ENCODE peak calls at places on chromosomes 6 and 20, in seven cellular contexts. U is osteocyte, S is heart right ventricle, C is endothelial cell, B is fibroblast of lung, A is dorsolateral prefrontal cortex, P is GM12864. V is an unnamed sample.

GRCh38 chr6:142518126-142518525 is 216.3 kb downstream of the ADGRG6 start:
- DNase-seq in U (no peak), S (no peak), C (no peak), B (no peak), A (no peak), P (no peak), V (no peak)

GRCh38 chr20:36167826-36168634 is 13.5 kb downstream of the EPB41L1 start:
- DNase-seq in U (no peak), S (no peak), C (no peak), B (peak), A (no peak), P (no peak), V (no peak)

GRCh38 chr6:25852756-25853155 is 20.9 kb upstream of the SLC17A1 start:
- DNase-seq in U (no peak), S (no peak), C (no peak), B (no peak), A (no peak), P (no peak), V (no peak)

GRCh38 chr6:69422474-69422873 is 374.3 kb downstream of the LMBRD1 start:
- DNase-seq in U (no peak), S (no peak), C (no peak), B (no peak), A (no peak), P (no peak), V (no peak)

GRCh38 chr20:8449120-8449519 is 317.1 kb downstream of the PLCB1 start:
- DNase-seq in U (no peak), S (no peak), C (no peak), B (no peak), A (no peak), P (no peak), V (no peak)

GRCh38 chr6:146861029-146861563 is 262.3 kb downstream of the ADGB start:
- DNase-seq in U (no peak), S (no peak), C (no peak), B (no peak), A (no peak), P (no peak), V (no peak)

GRCh38 chr6:31792741-31793140 is 2.8 kb downstream of the VARS1 start:
- DNase-seq in U (no peak), S (no peak), C (no peak), B (no peak), A (no peak), P (no peak), V (no peak)

GRCh38 chr6:143569035-143569434 is 57.5 kb upstream of the FUCA2 start:
- DNase-seq in U (no peak), S (no peak), C (no peak), B (peak), A (no peak), P (no peak), V (no peak)

GRCh38 chr6:84872996-84873395 is 108.6 kb upstream of the TBX18 start:
- DNase-seq in U (no peak), S (no peak), C (no peak), B (no peak), A (no peak), P (no peak), V (no peak)

GRCh38 chr6:145705561-145705960 is 29.8 kb downstream of the EPM2A start:
- DNase-seq in U (no peak), S (no peak), C (no peak), B (peak), A (no peak), P (no peak), V (no peak)

GRCh38 chr6:11194399-11195274 is 37.8 kb downstream of the NEDD9 start:
- DNase-seq in U (peak), S (no peak), C (no peak), B (peak), A (no peak), P (no peak), V (no peak)

GRCh38 chr6:168709440-168709839 is 268.5 kb downstream of the SMOC2 start:
- DNase-seq in U (peak), S (no peak), C (no peak), B (no peak), A (no peak), P (no peak), V (no peak)

GRCh38 chr6:132410840-132411239 is 9.6 kb upstream of the MOXD1 start:
- DNase-seq in U (no peak), S (no peak), C (no peak), B (no peak), A (no peak), P (no peak), V (no peak)

GRCh38 chr20:20568604-20569205 is 143.7 kb downstream of the RALGAPA2 start:
- DNase-seq in U (no peak), S (no peak), C (peak), B (peak), A (peak), P (no peak), V (no peak)

GRCh38 chr6:136085370-136086115 is 164.6 kb downstream of the MTFR2 start:
- DNase-seq in U (no peak), S (no peak), C (no peak), B (peak), A (no peak), P (no peak), V (no peak)

GRCh38 chr6:157941101-157941863 is 40.4 kb upstream of the SYNJ2 start:
- DNase-seq in U (no peak), S (no peak), C (no peak), B (no peak), A (peak), P (no peak), V (no peak)

GRCh38 chr6:149888659-149889058 is 9.3 kb downstream of the RAET1E start:
- DNase-seq in U (no peak), S (no peak), C (no peak), B (peak), A (no peak), P (no peak), V (no peak)

GRCh38 chr6:33433560-33434191 is 13.8 kb downstream of the SYNGAP1 start:
- DNase-seq in U (no peak), S (no peak), C (no peak), B (peak), A (no peak), P (no peak), V (no peak)

GRCh38 chr6:111712398-111712797 is 106.7 kb upstream of the TRAF3IP2 start:
- DNase-seq in U (no peak), S (peak), C (no peak), B (peak), A (no peak), P (no peak), V (no peak)

GRCh38 chr20:45998337-45998736 is 10.4 kb upstream of the MMP9 start:
- DNase-seq in U (no peak), S (no peak), C (no peak), B (no peak), A (no peak), P (no peak), V (no peak)

DNA sequence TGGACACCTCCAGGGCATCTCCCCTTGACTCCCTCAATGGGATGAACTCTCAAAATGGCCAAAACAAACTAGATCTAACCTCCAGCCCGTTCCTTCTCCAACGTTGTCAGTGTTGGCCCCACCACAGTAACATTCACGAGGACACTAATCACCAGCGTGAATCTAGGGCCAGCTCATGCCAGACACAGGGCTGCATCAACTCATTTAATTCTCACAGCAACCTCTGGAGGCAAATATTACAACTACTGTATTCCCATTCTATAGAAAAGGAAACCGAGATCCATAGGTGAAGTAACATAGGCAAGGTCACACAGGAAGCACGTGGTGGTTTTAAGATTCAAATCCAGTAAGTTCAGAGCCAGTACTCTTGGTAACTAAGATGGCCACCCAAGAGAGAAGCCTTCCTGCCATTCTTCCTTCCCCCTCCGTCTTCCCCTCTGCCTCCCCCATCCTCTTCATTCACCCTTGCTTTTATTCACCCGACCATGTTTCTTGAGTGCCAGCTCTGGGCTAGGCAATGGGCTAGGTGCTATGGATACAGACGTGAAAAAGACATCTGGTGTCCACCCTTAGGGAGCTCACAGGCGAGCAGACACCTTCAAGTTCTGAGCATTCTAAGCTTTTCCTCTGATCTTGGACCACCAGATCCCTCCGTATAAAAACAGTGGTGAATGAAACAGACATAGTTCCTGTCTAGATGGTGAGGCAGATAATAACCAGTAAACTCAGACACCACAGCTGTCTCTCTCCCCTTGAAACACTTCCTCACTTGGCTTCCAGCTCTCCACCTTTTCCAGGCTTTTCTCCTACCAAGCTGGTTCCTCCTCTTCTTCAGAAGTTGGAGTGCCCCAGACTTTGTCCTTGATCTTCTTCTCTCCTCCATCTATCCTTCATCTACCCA is 9.6 kb downstream of the CCM2L start:
- DNase-seq in U (no peak), S (no peak), C (no peak), B (no peak), A (no peak), P (no peak), V (no peak)
- TF ChIP-seq CTCF in U (no peak), S (no peak), C (no peak), B (no peak), A (no peak), P (no peak), V (no peak)

GRCh38 chr6:6560909-6561308 is 27.6 kb upstream of the LY86 start:
- DNase-seq in U (no peak), S (no peak), C (no peak), B (no peak), A (no peak), P (no peak), V (no peak)
- TF ChIP-seq CTCF in U (no peak), S (no peak), C (no peak), B (no peak), A (no peak), P (no peak), V (peak)

GRCh38 chr6:106882133-106882532 is 92.4 kb downstream of the CD24 start:
- DNase-seq in U (no peak), S (no peak), C (no peak), B (no peak), A (no peak), P (no peak), V (no peak)

GRCh38 chr6:106884576-106884975 is 90.0 kb downstream of the CD24 start:
- DNase-seq in U (peak), S (no peak), C (no peak), B (no peak), A (no peak), P (no peak), V (no peak)

GRCh38 chr6:106885659-106886058 is 88.9 kb downstream of the CD24 start:
- DNase-seq in U (no peak), S (no peak), C (no peak), B (no peak), A (no peak), P (no peak), V (no peak)

GRCh38 chr6:106882601-106883518 is 91.7 kb downstream of the CD24 start:
- DNase-seq in U (peak), S (no peak), C (no peak), B (no peak), A (no peak), P (no peak), V (no peak)

DNA sequence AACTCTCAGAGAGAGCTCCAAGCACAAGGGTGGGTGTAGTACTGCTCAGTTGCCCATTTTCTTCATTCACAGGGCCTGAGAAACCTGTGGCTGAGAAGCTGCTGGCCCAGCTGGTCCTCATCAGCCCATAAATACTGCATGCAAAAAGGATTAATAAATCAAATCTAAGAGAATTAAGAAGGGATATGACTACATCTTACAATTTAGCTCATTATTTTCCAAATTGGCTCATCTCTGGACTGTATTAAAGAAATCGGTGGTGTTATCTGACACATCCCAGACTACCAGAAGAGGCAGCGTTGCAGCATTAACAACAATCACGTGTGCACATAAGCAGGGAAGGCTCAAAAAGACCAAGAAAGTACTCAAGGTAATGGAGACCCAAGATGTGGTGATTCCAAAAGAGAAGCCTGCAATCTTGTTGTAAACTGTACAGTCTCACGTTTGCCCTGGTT is 90.7 kb downstream of the CD24 start:
- DNase-seq in U (no peak), S (no peak), C (no peak), B (no peak), A (no peak), P (no peak), V (no peak)
- TF ChIP-seq CTCF in U (no peak), S (no peak), C (no peak), B (no peak), A (no peak), P (no peak), V (no peak)

GRCh38 chr20:40797425-40797824 is 108.4 kb upstream of the MAFB start:
- DNase-seq in U (peak), S (no peak), C (peak), B (peak), A (no peak), P (no peak), V (no peak)
- TF ChIP-seq CTCF in U (peak), S (no peak), C (peak), B (peak), A (no peak), P (peak), V (peak)

DNA sequence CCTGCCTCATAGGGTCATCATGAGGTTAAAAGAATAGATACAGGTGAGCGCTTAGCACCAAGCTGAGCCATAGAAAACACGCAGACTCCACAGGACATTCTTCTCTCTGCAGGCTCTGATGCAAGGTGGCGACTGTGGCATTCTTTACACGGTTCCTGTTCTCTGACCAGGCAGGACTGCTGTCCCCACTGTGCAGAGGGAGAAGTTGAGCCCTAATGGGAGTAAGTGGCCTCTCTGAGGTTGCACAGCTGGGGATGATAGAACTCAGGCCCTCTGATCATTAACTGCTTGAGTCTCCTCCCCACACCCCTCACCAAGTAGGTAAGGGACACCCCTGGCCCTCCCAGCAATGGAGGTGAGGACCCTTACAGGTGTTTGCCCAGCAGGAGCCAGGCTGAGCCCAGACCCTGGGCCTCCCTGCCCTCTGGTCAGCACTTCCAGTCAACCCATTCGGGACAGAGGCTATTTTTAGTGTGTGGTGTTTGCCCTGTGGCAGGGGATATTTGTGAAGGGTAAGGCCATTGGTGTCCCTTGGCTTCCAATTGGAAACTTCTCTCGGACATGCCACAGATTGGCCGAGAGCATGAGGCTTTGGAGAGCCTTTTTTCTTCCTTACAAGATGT is 116.8 kb downstream of the VEGFA start:
- DNase-seq in U (no peak), S (no peak), C (no peak), B (no peak), A (no peak), P (no peak), V (no peak)
- TF ChIP-seq CTCF in U (no peak), S (no peak), C (no peak), B (no peak), A (no peak), P (no peak), V (no peak)

GRCh38 chr20:42483694-42484303 is 705.9 kb downstream of the PTPRT start:
- DNase-seq in U (no peak), S (peak), C (no peak), B (no peak), A (no peak), P (no peak), V (no peak)
- TF ChIP-seq CTCF in U (peak), S (no peak), C (no peak), B (no peak), A (no peak), P (peak), V (peak)

DNA sequence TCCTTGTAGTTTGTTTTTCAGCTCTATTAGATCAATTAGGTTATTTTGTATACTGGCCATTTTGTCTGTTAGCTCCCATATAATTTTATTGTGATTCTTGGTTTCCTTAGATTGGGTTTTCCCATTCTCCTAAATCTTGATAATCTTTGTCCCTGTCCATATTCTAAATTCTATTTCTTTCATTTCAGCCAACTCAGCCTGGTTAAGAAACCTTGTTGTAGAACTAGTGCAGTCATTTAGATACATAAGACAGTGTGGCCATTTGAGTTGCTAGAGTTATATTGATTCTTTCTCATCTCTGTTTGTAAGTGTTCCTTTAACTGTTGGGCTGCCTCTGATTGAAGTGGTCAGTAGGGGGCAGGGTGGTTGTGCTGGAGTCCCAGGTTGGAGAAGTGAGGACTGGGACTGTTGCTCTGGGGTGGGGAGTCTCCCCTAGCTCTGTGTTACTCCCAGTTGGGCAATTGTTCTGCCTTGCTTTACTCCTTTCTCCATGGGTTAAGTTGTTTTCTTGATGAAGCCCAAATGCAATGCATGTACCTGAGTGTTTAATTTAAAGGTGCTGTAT is 98.8 kb upstream of the NRN1 start:
- DNase-seq in U (no peak), S (no peak), C (peak), B (no peak), A (no peak), P (no peak), V (no peak)
- TF ChIP-seq CTCF in U (peak), S (no peak), C (peak), B (no peak), A (no peak), P (peak), V (peak)